ENCODE peak calls at places on chromosomes 5 and 9, in four cellular contexts. R is hippocampal formation, K is endothelial cell, U is HEK293T. S is an unnamed sample.

GRCh38 chr5:131630208-131630962 is 4.6 kb downstream of the RAPGEF6 start:
- DNase-seq in R (no peak), K (no peak), U (no peak), S (no peak)

GRCh38 chr9:127973169-127974001 is 7.4 kb downstream of the EEIG1 start:
- DNase-seq in K (no peak), U (no peak), R (peak), S (no peak)

GRCh38 chr9:109192732-109193361 is 25.8 kb upstream of the FRRS1L start:
- DNase-seq in K (peak), R (no peak), U (peak), S (peak)

GRCh38 chr5:108101105-108101504 is 280.8 kb downstream of the FBXL17 start:
- DNase-seq in U (no peak), K (no peak), R (peak), S (no peak)

GRCh38 chr9:134617246-134617645 is 24.4 kb upstream of the COL5A1 start:
- DNase-seq in K (no peak), R (no peak), U (no peak), S (no peak)

GRCh38 chr9:13806731-13807130 is 507.2 kb downstream of the NFIB start:
- DNase-seq in K (no peak), R (no peak), U (no peak), S (no peak)

GRCh38 chr5:155147222-155147621 is 133.7 kb downstream of the KIF4B start:
- DNase-seq in K (no peak), U (no peak), R (no peak), S (no peak)

GRCh38 chr5:176819476-176819875 is 9.1 kb downstream of the UNC5A start:
- DNase-seq in K (no peak), U (no peak), R (no peak), S (no peak)

GRCh38 chr9:115999498-115999897 is 154.1 kb upstream of the PAPPA start:
- DNase-seq in R (no peak), U (no peak), K (no peak), S (no peak)

GRCh38 chr5:42992035-42992570 is 48.0 kb downstream of the ANXA2R start:
- DNase-seq in R (peak), U (no peak), K (no peak), S (peak)

GRCh38 chr5:144313147-144313726 is 142.6 kb downstream of the KCTD16 start:
- DNase-seq in U (no peak), K (no peak), R (no peak), S (no peak)

GRCh38 chr9:126862461-126862830 is 2.0 kb downstream of the ZBTB34 start:
- DNase-seq in K (no peak), U (no peak), R (no peak), S (no peak)

GRCh38 chr5:8770431-8770830 is 775.4 kb downstream of the SEMA5A start:
- DNase-seq in U (no peak), K (no peak), R (no peak), S (no peak)

GRCh38 chr5:43236633-43237355 is 44.8 kb downstream of the NIM1K start:
- DNase-seq in K (no peak), R (no peak), U (no peak), S (no peak)

GRCh38 chr9:131238402-131239021 is 37.8 kb downstream of the FAM78A start:
- DNase-seq in K (peak), R (no peak), U (no peak), S (no peak)

GRCh38 chr5:78779262-78779661 is 130.7 kb upstream of the LHFPL2 start:
- DNase-seq in K (no peak), U (no peak), R (no peak), S (no peak)

GRCh38 chr5:139637438-139638089 is 10.6 kb upstream of the CXXC5 start:
- DNase-seq in K (peak), R (no peak), U (peak), S (peak)

GRCh38 chr9:86942352-86943222 is 4.7 kb downstream of the GAS1 start:
- DNase-seq in U (no peak), R (no peak), K (no peak), S (no peak)

GRCh38 chr5:139415221-139415861 is 11.5 kb upstream of the SPATA24 start:
- DNase-seq in U (no peak), R (peak), K (no peak), S (no peak)

GRCh38 chr5:53161876-53162275 is 52.3 kb upstream of the MOCS2 start:
- DNase-seq in U (no peak), R (no peak), K (no peak), S (no peak)

GRCh38 chr5:1666812-1667588 is 132.6 kb downstream of the MRPL36 start:
- DNase-seq in K (peak), U (peak), R (no peak), S (peak)

GRCh38 chr9:110116543-110116885 is 91.4 kb downstream of the C9orf152 start:
- DNase-seq in U (no peak), K (no peak), R (no peak), S (no peak)

GRCh38 chr5:160649304-160649703 is 202.7 kb downstream of the ATP10B start:
- DNase-seq in R (no peak), K (peak), U (peak), S (no peak)

GRCh38 chr9:112174965-112175795 is at the start of gene SUSD1:
- DNase-seq in K (peak), U (peak), R (no peak), S (peak)

GRCh38 chr5:132836852-132837251 is 6.4 kb upstream of the SHROOM1 start:
- DNase-seq in R (no peak), U (no peak), K (no peak), S (no peak)

GRCh38 chr5:41346609-41347008 is 133.3 kb upstream of the C6 start:
- DNase-seq in K (no peak), U (no peak), R (no peak), S (no peak)

GRCh38 chr9:82679488-82679887 is 383.5 kb downstream of the RASEF start:
- DNase-seq in U (no peak), R (no peak), K (no peak), S (no peak)

GRCh38 chr9:127921592-127922120 is 4.8 kb upstream of the ST6GALNAC4 start:
- DNase-seq in R (peak), K (peak), U (peak), S (peak)

GRCh38 chr5:43038523-43038989 is 1.6 kb downstream of the ANXA2R start:
- DNase-seq in R (no peak), K (no peak), U (no peak), S (no peak)

GRCh38 chr5:5178121-5178520 is 38.0 kb downstream of the ADAMTS16 start:
- DNase-seq in R (no peak), U (no peak), K (no peak), S (no peak)

GRCh38 chr9:36187414-36187813 is 3.3 kb upstream of the CLTA start:
- DNase-seq in K (no peak), R (no peak), U (no peak), S (no peak)

GRCh38 chr9:113536483-113537226 is 73.1 kb downstream of the RGS3 start:
- DNase-seq in U (no peak), R (peak), K (no peak), S (no peak)

GRCh38 chr5:124398471-124398870 is 348.0 kb downstream of the ZNF608 start:
- DNase-seq in U (no peak), R (no peak), K (no peak), S (no peak)

GRCh38 chr5:126053630-126054029 is 369.6 kb upstream of the GRAMD2B start:
- DNase-seq in K (no peak), R (no peak), U (no peak), S (no peak)

GRCh38 chr5:138370537-138370936 is 18.1 kb downstream of the KDM3B start:
- DNase-seq in K (no peak), R (no peak), U (no peak), S (no peak)

GRCh38 chr9:121976751-121977150 is 116.4 kb downstream of the TTLL11 start:
- DNase-seq in U (no peak), R (no peak), K (no peak), S (no peak)

GRCh38 chr5:90996089-90996488 is 387.0 kb downstream of the ARRDC3 start:
- DNase-seq in R (no peak), K (no peak), U (no peak), S (no peak)

GRCh38 chr5:152649609-152650008 is 244.5 kb upstream of the NMUR2 start:
- DNase-seq in R (no peak), K (no peak), U (no peak), S (no peak)

S was measured in H1.